ENCODE peak calls at places on chromosomes 12 and 14, in eight cellular contexts. K, X, P, R, Y, S, F and Q are unnamed samples.

GRCh38 chr12:76915381-76916169 is 36.8 kb upstream of the CSRP2 start:
- DNase-seq in X (no peak), P (peak), K (no peak), Y (no peak), R (no peak), S (no peak), F (no peak), Q (no peak)

GRCh38 chr12:50325890-50326391 is 42.6 kb upstream of the LIMA1 start:
- DNase-seq in S (no peak), Y (no peak), R (no peak), X (no peak), F (no peak), P (peak), K (no peak), Q (no peak)

GRCh38 chr12:89544730-89545184 is 18.9 kb upstream of the POC1B start:
- DNase-seq in Y (no peak), K (no peak), P (peak), S (no peak), R (no peak), F (no peak), X (no peak), Q (no peak)

GRCh38 chr12:57089259-57090245 is 638 bp downstream of the NAB2 start:
- DNase-seq in X (peak), S (no peak), K (peak), R (no peak), F (no peak), P (peak), Y (peak), Q (no peak)

GRCh38 chr12:11607313-11608081 is 42.0 kb upstream of the ETV6 start:
- DNase-seq in X (peak), K (no peak), R (no peak), Y (no peak), F (no peak), S (peak), P (peak), Q (peak)

GRCh38 chr14:50342211-50343080 is 30.3 kb downstream of the DMAC2L start:
- DNase-seq in X (peak), F (no peak), Y (no peak), S (no peak), K (peak), P (peak), R (peak), Q (no peak)

GRCh38 chr12:24121911-24122310 is 172.4 kb upstream of the SOX5 start:
- DNase-seq in X (no peak), K (no peak), Y (no peak), R (no peak), P (peak), S (no peak), F (no peak), Q (peak)

GRCh38 chr12:124387510-124387855 is 92.6 kb downstream of the RFLNA start:
- DNase-seq in R (no peak), K (no peak), P (no peak), Y (no peak), S (no peak), X (no peak), F (no peak), Q (no peak)

GRCh38 chr14:97723834-97724770 is 926.9 kb downstream of the VRK1 start:
- DNase-seq in S (no peak), P (no peak), F (no peak), K (no peak), R (no peak), X (no peak), Y (no peak), Q (no peak)

GRCh38 chr12:124685689-124685993 is 118.2 kb upstream of the NCOR2 start:
- DNase-seq in K (no peak), Y (no peak), S (no peak), P (no peak), F (no peak), R (no peak), X (no peak), Q (no peak)

GRCh38 chr14:61196792-61197191 is 84.3 kb downstream of the TMEM30B start:
- DNase-seq in X (no peak), R (no peak), Y (no peak), P (peak), S (no peak), K (no peak), F (no peak), Q (no peak)
- TF ChIP-seq CTCF in X (no peak), R (peak), Y (no peak), P (peak), S (no peak), K (no peak), F (peak), Q (no peak)

GRCh38 chr12:129467749-129468148 is 436.1 kb downstream of the TMEM132D start:
- DNase-seq in K (no peak), X (no peak), F (no peak), R (no peak), Y (no peak), P (no peak), S (no peak), Q (no peak)

DNA sequence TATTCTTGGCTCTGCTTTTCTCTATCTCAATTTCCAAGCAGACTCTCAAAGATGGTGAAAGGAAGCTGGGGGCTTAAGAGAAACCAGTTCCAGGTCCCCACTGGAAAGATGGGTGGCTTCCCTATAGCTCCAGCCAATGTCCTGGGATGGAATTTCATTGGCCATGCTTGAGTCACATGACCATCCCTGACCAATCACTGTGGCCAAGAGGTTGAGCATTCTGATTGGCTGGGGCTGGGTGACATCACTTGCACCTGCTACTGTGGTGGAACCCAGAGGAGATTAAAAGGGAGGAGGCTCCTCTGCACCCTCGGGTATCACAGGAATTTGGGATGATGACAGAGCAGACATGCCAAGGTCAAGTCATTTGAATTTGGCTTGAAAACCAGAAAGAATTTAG is 436.5 kb downstream of the TMEM132D start:
- DNase-seq in X (no peak), R (no peak), P (no peak), F (no peak), S (no peak), Y (no peak), K (no peak), Q (no peak)
- TF ChIP-seq CTCF in X (no peak), R (no peak), P (no peak), F (no peak), S (no peak), Y (no peak), K (no peak), Q (no peak)

DNA sequence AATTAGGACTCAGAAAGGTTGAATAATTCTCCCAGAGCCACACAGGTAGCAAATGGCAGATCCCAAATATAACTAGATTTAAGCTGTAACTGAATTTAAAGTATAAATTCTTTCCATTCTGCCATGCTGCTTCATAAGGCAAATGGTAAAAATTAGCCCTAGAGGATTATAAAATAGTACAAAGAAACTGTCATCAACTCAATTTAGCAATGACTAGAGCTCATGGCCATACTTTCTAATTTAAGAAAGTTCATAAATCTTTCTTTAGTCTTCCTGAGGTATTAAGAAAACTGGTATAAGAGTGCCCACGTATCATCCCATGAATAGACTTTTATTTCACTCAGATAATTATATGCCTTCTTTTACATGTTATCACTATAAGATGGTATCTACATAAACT is 34.8 kb downstream of the MED13L start:
- DNase-seq in R (no peak), K (no peak), X (no peak), F (no peak), S (no peak), Y (no peak), P (no peak), Q (no peak)
- TF ChIP-seq CTCF in R (no peak), K (no peak), X (no peak), F (no peak), S (no peak), Y (no peak), P (no peak), Q (no peak)

DNA sequence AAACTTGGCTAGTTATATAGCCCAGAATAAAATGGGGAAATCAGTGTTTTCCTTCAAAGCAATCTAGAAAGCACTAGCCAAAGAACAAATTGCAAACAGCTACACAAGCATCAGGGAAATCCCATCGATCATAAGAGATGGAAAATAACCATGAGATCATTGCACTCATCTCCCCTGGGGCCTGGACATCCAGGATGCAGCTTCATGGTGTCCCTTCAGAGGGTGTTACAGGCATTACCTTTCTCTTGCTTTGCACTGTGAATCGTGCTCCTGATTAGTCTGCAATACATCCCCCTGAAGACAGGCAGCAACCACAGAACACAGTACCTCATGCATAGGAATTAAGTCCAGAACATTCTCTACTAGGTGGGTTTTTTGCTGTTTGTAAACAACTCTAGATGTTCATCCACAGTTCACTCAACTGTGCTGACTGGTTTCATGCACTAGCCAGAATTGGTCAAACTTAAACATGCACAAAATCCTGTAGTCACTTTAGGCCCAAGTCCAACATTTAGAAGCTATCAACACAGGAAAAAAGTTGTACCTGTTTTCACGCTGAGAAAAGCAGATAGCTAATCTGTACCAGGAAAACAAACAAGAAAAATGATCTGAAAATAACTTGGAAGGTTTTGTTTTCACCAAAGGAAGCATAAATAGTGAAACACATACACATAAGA is 120.1 kb downstream of the ZFP36L1 start:
- DNase-seq in X (no peak), K (no peak), P (no peak), S (no peak), F (no peak), R (no peak), Y (no peak), Q (no peak)
- TF ChIP-seq CTCF in X (no peak), K (no peak), P (peak), S (no peak), F (no peak), R (no peak), Y (no peak), Q (no peak)